ENCODE peak calls at places on chromosomes 6 and 20, in ten cellular contexts. One of them, this sample, is unnamed.

GRCh38 chr20:11329271-11329670 is 588.4 kb upstream of the BTBD3 start:
- DNase-seq in spleen: no peak
- DNase-seq in left ventricle myocardium inferior: no peak
- DNase-seq in tibial artery: no peak
- DNase-seq in HFF-Myc: no peak
- DNase-seq in fibroblast of lung: no peak
- DNase-seq in AG10803: no peak
- DNase-seq in H1: no peak
- DNase-seq in GM12865: no peak
- DNase-seq in foreskin fibroblast: no peak
- DNase-seq in this sample: no peak

GRCh38 chr20:1087311-1087710 is 31.1 kb upstream of the PSMF1 start:
- DNase-seq in foreskin fibroblast: no peak
- DNase-seq in fibroblast of lung: no peak
- DNase-seq in GM12865: peak
- DNase-seq in tibial artery: no peak
- DNase-seq in spleen: no peak
- DNase-seq in AG10803: no peak
- DNase-seq in HFF-Myc: no peak
- DNase-seq in H1: no peak
- DNase-seq in left ventricle myocardium inferior: no peak
- DNase-seq in this sample: no peak

GRCh38 chr6:84651583-84651982 is 112.8 kb downstream of the TBX18 start:
- DNase-seq in AG10803: no peak
- DNase-seq in GM12865: no peak
- DNase-seq in foreskin fibroblast: no peak
- DNase-seq in fibroblast of lung: no peak
- DNase-seq in spleen: no peak
- DNase-seq in tibial artery: no peak
- DNase-seq in HFF-Myc: no peak
- DNase-seq in left ventricle myocardium inferior: no peak
- DNase-seq in H1: no peak
- DNase-seq in this sample: no peak

GRCh38 chr6:137043710-137044365 is 927 bp downstream of the IL20RA start:
- DNase-seq in foreskin fibroblast: peak
- DNase-seq in fibroblast of lung: peak
- DNase-seq in left ventricle myocardium inferior: peak
- DNase-seq in AG10803: peak
- DNase-seq in HFF-Myc: no peak
- DNase-seq in GM12865: no peak
- DNase-seq in spleen: no peak
- DNase-seq in H1: no peak
- DNase-seq in tibial artery: no peak
- DNase-seq in this sample: peak

GRCh38 chr20:53582574-53583351 is 10.9 kb downstream of the ZNF217 start:
- DNase-seq in left ventricle myocardium inferior: no peak
- DNase-seq in H1: no peak
- DNase-seq in spleen: no peak
- DNase-seq in HFF-Myc: no peak
- DNase-seq in fibroblast of lung: peak
- DNase-seq in foreskin fibroblast: peak
- DNase-seq in AG10803: peak
- DNase-seq in GM12865: peak
- DNase-seq in tibial artery: peak
- DNase-seq in this sample: peak

GRCh38 chr6:40744835-40745234 is 157.7 kb upstream of the LRFN2 start:
- DNase-seq in AG10803: no peak
- DNase-seq in left ventricle myocardium inferior: no peak
- DNase-seq in H1: no peak
- DNase-seq in GM12865: no peak
- DNase-seq in spleen: no peak
- DNase-seq in fibroblast of lung: no peak
- DNase-seq in foreskin fibroblast: no peak
- DNase-seq in HFF-Myc: no peak
- DNase-seq in tibial artery: no peak
- DNase-seq in this sample: no peak

GRCh38 chr6:146357578-146358340 is 185.9 kb upstream of the RAB32 start:
- DNase-seq in GM12865: peak
- DNase-seq in foreskin fibroblast: peak
- DNase-seq in tibial artery: no peak
- DNase-seq in left ventricle myocardium inferior: no peak
- DNase-seq in AG10803: peak
- DNase-seq in H1: no peak
- DNase-seq in HFF-Myc: peak
- DNase-seq in fibroblast of lung: peak
- DNase-seq in spleen: no peak
- DNase-seq in this sample: peak

GRCh38 chr6:5665173-5665572 is 341.6 kb downstream of the NRN1 start:
- DNase-seq in left ventricle myocardium inferior: no peak
- DNase-seq in AG10803: no peak
- DNase-seq in spleen: peak
- DNase-seq in GM12865: no peak
- DNase-seq in HFF-Myc: no peak
- DNase-seq in fibroblast of lung: no peak
- DNase-seq in tibial artery: no peak
- DNase-seq in H1: no peak
- DNase-seq in foreskin fibroblast: no peak
- DNase-seq in this sample: no peak

GRCh38 chr6:51866001-51866400 is 221.4 kb downstream of the PKHD1 start:
- DNase-seq in fibroblast of lung: no peak
- DNase-seq in H1: no peak
- DNase-seq in AG10803: no peak
- DNase-seq in tibial artery: no peak
- DNase-seq in spleen: no peak
- DNase-seq in foreskin fibroblast: no peak
- DNase-seq in HFF-Myc: no peak
- DNase-seq in left ventricle myocardium inferior: no peak
- DNase-seq in GM12865: no peak
- DNase-seq in this sample: no peak

GRCh38 chr20:62068997-62069396 is 3.3 kb upstream of the TAF4 start:
- DNase-seq in fibroblast of lung: no peak
- DNase-seq in spleen: peak
- DNase-seq in HFF-Myc: no peak
- DNase-seq in H1: no peak
- DNase-seq in left ventricle myocardium inferior: no peak
- DNase-seq in AG10803: no peak
- DNase-seq in foreskin fibroblast: no peak
- DNase-seq in GM12865: no peak
- DNase-seq in tibial artery: no peak
- DNase-seq in this sample: no peak

GRCh38 chr20:62065669-62066338 is at the start of gene TAF4:
- DNase-seq in tibial artery: peak
- DNase-seq in HFF-Myc: no peak
- DNase-seq in H1: peak
- DNase-seq in AG10803: peak
- DNase-seq in fibroblast of lung: peak
- DNase-seq in foreskin fibroblast: peak
- DNase-seq in GM12865: peak
- DNase-seq in left ventricle myocardium inferior: peak
- DNase-seq in spleen: peak
- DNase-seq in this sample: peak

GRCh38 chr20:62066339-62066982 is 780 bp upstream of the TAF4 start:
- DNase-seq in foreskin fibroblast: no peak
- DNase-seq in fibroblast of lung: peak
- DNase-seq in left ventricle myocardium inferior: peak
- DNase-seq in GM12865: peak
- DNase-seq in HFF-Myc: no peak
- DNase-seq in spleen: peak
- DNase-seq in H1: peak
- DNase-seq in AG10803: peak
- DNase-seq in tibial artery: no peak
- DNase-seq in this sample: peak

GRCh38 chr20:62066983-62067433 is 1.3 kb upstream of the TAF4 start:
- DNase-seq in fibroblast of lung: no peak
- DNase-seq in HFF-Myc: no peak
- DNase-seq in H1: no peak
- DNase-seq in AG10803: peak
- DNase-seq in tibial artery: no peak
- DNase-seq in GM12865: peak
- DNase-seq in foreskin fibroblast: no peak
- DNase-seq in spleen: peak
- DNase-seq in left ventricle myocardium inferior: no peak
- DNase-seq in this sample: peak

GRCh38 chr20:62067547-62068260 is 2.0 kb upstream of the TAF4 start:
- DNase-seq in HFF-Myc: no peak
- DNase-seq in foreskin fibroblast: no peak
- DNase-seq in tibial artery: no peak
- DNase-seq in fibroblast of lung: no peak
- DNase-seq in left ventricle myocardium inferior: no peak
- DNase-seq in H1: no peak
- DNase-seq in spleen: peak
- DNase-seq in GM12865: no peak
- DNase-seq in AG10803: no peak
- DNase-seq in this sample: no peak
- H3K4me3 ChIP-seq in HFF-Myc: no peak
- H3K4me3 ChIP-seq in foreskin fibroblast: no peak
- H3K4me3 ChIP-seq in tibial artery: no peak
- H3K4me3 ChIP-seq in fibroblast of lung: no peak
- H3K4me3 ChIP-seq in left ventricle myocardium inferior: no peak
- H3K4me3 ChIP-seq in H1: no peak
- H3K4me3 ChIP-seq in spleen: no peak
- H3K4me3 ChIP-seq in GM12865: no peak
- H3K4me3 ChIP-seq in AG10803: no peak
- H3K4me3 ChIP-seq in this sample: no peak

GRCh38 chr6:108119212-108120141 is 44.9 kb upstream of the OSTM1 start:
- DNase-seq in H1: peak
- DNase-seq in GM12865: no peak
- DNase-seq in HFF-Myc: no peak
- DNase-seq in foreskin fibroblast: no peak
- DNase-seq in left ventricle myocardium inferior: no peak
- DNase-seq in tibial artery: no peak
- DNase-seq in fibroblast of lung: no peak
- DNase-seq in AG10803: no peak
- DNase-seq in spleen: no peak
- DNase-seq in this sample: no peak

GRCh38 chr6:108118359-108118724 is 43.8 kb upstream of the OSTM1 start:
- DNase-seq in spleen: no peak
- DNase-seq in tibial artery: no peak
- DNase-seq in H1: no peak
- DNase-seq in HFF-Myc: no peak
- DNase-seq in GM12865: no peak
- DNase-seq in fibroblast of lung: no peak
- DNase-seq in left ventricle myocardium inferior: no peak
- DNase-seq in AG10803: no peak
- DNase-seq in foreskin fibroblast: no peak
- DNase-seq in this sample: no peak

GRCh38 chr6:108120311-108120710 is 45.5 kb upstream of the NR2E1 start:
- DNase-seq in left ventricle myocardium inferior: no peak
- DNase-seq in GM12865: no peak
- DNase-seq in fibroblast of lung: no peak
- DNase-seq in AG10803: no peak
- DNase-seq in H1: peak
- DNase-seq in tibial artery: no peak
- DNase-seq in HFF-Myc: no peak
- DNase-seq in foreskin fibroblast: no peak
- DNase-seq in spleen: no peak
- DNase-seq in this sample: no peak

GRCh38 chr6:108117427-108118358 is 43.2 kb upstream of the OSTM1 start:
- DNase-seq in fibroblast of lung: peak
- DNase-seq in spleen: peak
- DNase-seq in foreskin fibroblast: no peak
- DNase-seq in GM12865: peak
- DNase-seq in H1: peak
- DNase-seq in left ventricle myocardium inferior: peak
- DNase-seq in AG10803: no peak
- DNase-seq in tibial artery: no peak
- DNase-seq in HFF-Myc: no peak
- DNase-seq in this sample: no peak

DNA sequence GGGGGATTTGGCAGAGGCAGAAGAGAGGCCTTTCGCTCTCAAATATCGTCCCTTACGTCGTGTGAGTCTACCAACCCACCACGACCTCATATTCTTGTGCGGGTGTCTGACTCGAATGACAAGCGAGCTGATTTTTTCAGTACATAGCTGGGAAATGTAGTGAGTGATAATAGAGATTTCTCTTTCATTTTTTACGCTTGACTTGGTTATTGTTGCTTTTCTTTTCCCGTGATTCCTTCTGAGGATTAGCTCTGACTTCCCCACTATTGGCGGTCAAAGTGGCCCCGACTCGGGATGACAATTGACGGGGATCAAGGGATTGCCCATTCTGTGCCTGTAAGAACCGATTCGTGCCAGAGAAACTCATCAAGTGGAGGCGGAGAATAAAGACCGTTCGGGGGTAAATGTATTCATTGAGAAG is 44.3 kb upstream of the OSTM1 start:
- DNase-seq in AG10803: no peak
- DNase-seq in HFF-Myc: no peak
- DNase-seq in left ventricle myocardium inferior: no peak
- DNase-seq in tibial artery: no peak
- DNase-seq in spleen: no peak
- DNase-seq in H1: no peak
- DNase-seq in foreskin fibroblast: no peak
- DNase-seq in fibroblast of lung: peak
- DNase-seq in GM12865: no peak
- DNase-seq in this sample: no peak
- H3K4me3 ChIP-seq in AG10803: peak
- H3K4me3 ChIP-seq in HFF-Myc: peak
- H3K4me3 ChIP-seq in left ventricle myocardium inferior: peak
- H3K4me3 ChIP-seq in tibial artery: peak
- H3K4me3 ChIP-seq in spleen: peak
- H3K4me3 ChIP-seq in H1: no peak
- H3K4me3 ChIP-seq in foreskin fibroblast: peak
- H3K4me3 ChIP-seq in fibroblast of lung: peak
- H3K4me3 ChIP-seq in GM12865: peak
- H3K4me3 ChIP-seq in this sample: peak

DNA sequence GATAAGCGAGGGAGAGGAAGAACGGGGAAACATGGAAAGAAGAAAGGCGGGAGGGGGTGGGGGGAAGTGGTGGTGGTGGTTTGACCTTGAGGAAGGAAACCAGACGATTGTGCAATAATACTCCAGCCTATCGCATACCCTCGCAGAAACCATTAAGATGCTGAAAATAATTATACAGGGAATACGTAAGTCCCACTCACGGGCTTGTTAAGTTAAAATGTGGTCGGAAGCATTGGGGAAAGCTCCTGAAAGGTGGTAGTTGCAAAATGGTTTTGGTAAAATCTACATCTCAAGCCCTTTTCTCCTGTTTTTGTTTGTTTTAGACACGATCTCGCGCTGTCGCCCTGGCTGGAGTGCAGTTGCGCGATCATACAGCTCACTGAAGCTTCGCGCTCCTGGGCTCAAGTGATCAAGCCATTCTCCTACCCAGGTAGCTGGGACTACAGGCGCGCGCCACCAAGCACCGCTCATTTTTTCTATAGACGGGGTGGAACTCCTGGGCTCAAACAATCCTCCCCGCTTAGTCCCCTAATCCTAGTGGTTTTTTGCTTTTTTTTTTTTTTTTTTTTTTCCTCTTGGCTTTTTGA is 128.9 kb upstream of the ZNF184 start:
- DNase-seq in AG10803: no peak
- DNase-seq in HFF-Myc: no peak
- DNase-seq in foreskin fibroblast: no peak
- DNase-seq in left ventricle myocardium inferior: no peak
- DNase-seq in fibroblast of lung: no peak
- DNase-seq in spleen: no peak
- DNase-seq in H1: peak
- DNase-seq in tibial artery: no peak
- DNase-seq in GM12865: peak
- DNase-seq in this sample: no peak
- H3K4me3 ChIP-seq in AG10803: no peak
- H3K4me3 ChIP-seq in HFF-Myc: peak
- H3K4me3 ChIP-seq in foreskin fibroblast: no peak
- H3K4me3 ChIP-seq in left ventricle myocardium inferior: no peak
- H3K4me3 ChIP-seq in fibroblast of lung: peak
- H3K4me3 ChIP-seq in spleen: no peak
- H3K4me3 ChIP-seq in H1: peak
- H3K4me3 ChIP-seq in tibial artery: no peak
- H3K4me3 ChIP-seq in GM12865: peak
- H3K4me3 ChIP-seq in this sample: peak

GRCh38 chr6:116763871-116764270 is 1.6 kb downstream of the FAM162B start:
- DNase-seq in tibial artery: no peak
- DNase-seq in HFF-Myc: no peak
- DNase-seq in GM12865: no peak
- DNase-seq in spleen: no peak
- DNase-seq in left ventricle myocardium inferior: no peak
- DNase-seq in foreskin fibroblast: no peak
- DNase-seq in fibroblast of lung: peak
- DNase-seq in AG10803: no peak
- DNase-seq in H1: no peak
- DNase-seq in this sample: no peak
- H3K4me3 ChIP-seq in tibial artery: no peak
- H3K4me3 ChIP-seq in HFF-Myc: no peak
- H3K4me3 ChIP-seq in GM12865: no peak
- H3K4me3 ChIP-seq in spleen: no peak
- H3K4me3 ChIP-seq in left ventricle myocardium inferior: peak
- H3K4me3 ChIP-seq in foreskin fibroblast: no peak
- H3K4me3 ChIP-seq in fibroblast of lung: peak
- H3K4me3 ChIP-seq in AG10803: no peak
- H3K4me3 ChIP-seq in H1: no peak
- H3K4me3 ChIP-seq in this sample: no peak

This sample was measured in fibroblast of pulmonary artery.